ENCODE peak calls at places on chromosomes 12 and 14, in nine cellular contexts. R, T, G, F, H, X, S, Z and E are unnamed samples.

GRCh38 chr12:139585-139984 is 73.0 kb downstream of the IQSEC3 start:
- DNase-seq in R (no peak), T (peak; percentile 32), G (no peak), F (no peak), H (no peak), X (no peak), S (no peak), Z (no peak), E (no peak)

GRCh38 chr12:127149226-127149964 is 1117.6 kb upstream of the TMEM132C start:
- DNase-seq in R (no peak), T (no peak), G (no peak), F (no peak), H (peak; percentile 52), X (no peak), S (no peak), Z (no peak), E (no peak)

GRCh38 chr14:58747181-58747580 is 109.4 kb downstream of the DACT1 start:
- DNase-seq in R (peak; percentile 91), T (no peak), G (peak; percentile 50), F (peak; percentile 77), H (peak; percentile 34), X (no peak), S (no peak), Z (no peak), E (no peak)

GRCh38 chr12:103801709-103802585 is 39.1 kb downstream of the NT5DC3 start:
- DNase-seq in R (no peak), T (no peak), G (peak; percentile 87), F (no peak), H (peak; percentile 16), X (peak; percentile 80), S (no peak), Z (no peak), E (peak; percentile 33)

GRCh38 chr12:85441740-85442139 is 161.7 kb downstream of the ALX1 start:
- DNase-seq in R (peak; percentile 9), T (no peak), G (no peak), F (peak; percentile 36), H (no peak), X (peak; percentile 11), S (no peak), Z (no peak), E (peak; percentile 19)

GRCh38 chr12:16609140-16609539 is 3.2 kb upstream of the LMO3 start:
- DNase-seq in R (no peak), T (no peak), G (no peak), F (no peak), H (no peak), X (no peak), S (no peak), Z (no peak), E (no peak)

GRCh38 chr12:62270384-62270783 is 10.2 kb downstream of the USP15 start:
- DNase-seq in R (no peak), T (no peak), G (no peak), F (no peak), H (no peak), X (no peak), S (no peak), Z (no peak), E (no peak)

GRCh38 chr14:105028251-105028927 is 7.5 kb upstream of the CDCA4 start:
- DNase-seq in R (no peak), T (no peak), G (no peak), F (no peak), H (no peak), X (no peak), S (no peak), Z (no peak), E (no peak)

GRCh38 chr12:3320881-3321509 is 170.0 kb upstream of the PRMT8 start:
- DNase-seq in R (no peak), T (no peak), G (no peak), F (no peak), H (no peak), X (no peak), S (no peak), Z (no peak), E (no peak)